ENCODE peak calls at places on chromosomes 2 and 18, in four cellular contexts. N is WTC11, A is K562, K is HepG2. M is an unnamed sample.

GRCh38 chr18:12840382-12840781 is 43.7 kb downstream of the PTPN2 start:
- DNase-seq in A (no peak), N (no peak), K (no peak), M (no peak)

GRCh38 chr2:229340086-229340760 is 69.1 kb upstream of the PID1 start:
- DNase-seq in N (no peak), A (no peak), K (no peak), M (no peak)

GRCh38 chr18:66410692-66411091 is 193.2 kb downstream of the CDH19 start:
- DNase-seq in K (no peak), A (no peak), N (no peak), M (no peak)

GRCh38 chr18:22275706-22276333 is 106.4 kb downstream of the GATA6 start:
- DNase-seq in N (no peak), A (no peak), K (no peak), M (no peak)

GRCh38 chr18:35672897-35673296 is 91.4 kb downstream of the GALNT1 start:
- DNase-seq in A (no peak), N (no peak), K (no peak), M (no peak)

GRCh38 chr18:80109676-80110078 is 615 bp downstream of the ADNP2 start:
- DNase-seq in N (peak), A (no peak), K (no peak), M (no peak)

GRCh38 chr2:63163231-63163845 is 112.7 kb downstream of the OTX1 start:
- DNase-seq in A (no peak), N (no peak), K (no peak), M (no peak)

GRCh38 chr2:224608104-224608503 is 22.9 kb upstream of the CUL3 start:
- DNase-seq in K (no peak), A (no peak), N (no peak), M (no peak)

GRCh38 chr2:18119883-18120282 is 241.4 kb downstream of the KCNS3 start:
- DNase-seq in A (no peak), K (no peak), N (no peak), M (no peak)

GRCh38 chr2:18209934-18210639 is 331.6 kb downstream of the KCNS3 start:
- DNase-seq in K (no peak), A (no peak), N (no peak), M (no peak)

GRCh38 chr2:186101603-186102002 is 363.0 kb downstream of the FSIP2 start:
- DNase-seq in A (no peak), K (no peak), N (no peak), M (no peak)

GRCh38 chr2:217314021-217314460 is 454.2 kb upstream of the TNP1 start:
- DNase-seq in N (no peak), A (no peak), K (no peak), M (no peak)

GRCh38 chr18:49277395-49278036 is 182.9 kb downstream of the DYM start:
- DNase-seq in K (no peak), A (no peak), N (no peak), M (no peak)

GRCh38 chr2:198004921-198005829 is 200.8 kb downstream of the PLCL1 start:
- DNase-seq in K (no peak), A (no peak), N (no peak), M (peak)

GRCh38 chr2:66547113-66547512 is 112.2 kb downstream of the MEIS1 start:
- DNase-seq in K (no peak), N (no peak), A (no peak), M (no peak)

GRCh38 chr2:149224458-149224857 is 105.9 kb upstream of the LYPD6 start:
- DNase-seq in K (no peak), A (no peak), N (no peak), M (no peak)

GRCh38 chr18:79875931-79876461 is 75.5 kb downstream of the SLC66A2 start:
- DNase-seq in N (no peak), K (no peak), A (no peak), M (no peak)

GRCh38 chr2:205654878-205655601 is 27.3 kb upstream of the NRP2 start:
- DNase-seq in A (no peak), N (no peak), K (no peak), M (no peak)

GRCh38 chr18:36572135-36572856 is 256.5 kb downstream of the TPGS2 start:
- DNase-seq in K (peak), N (peak), A (peak), M (peak)

GRCh38 chr18:48762836-48763713 is 187.7 kb downstream of the SMAD7 start:
- DNase-seq in A (no peak), K (no peak), N (no peak), M (no peak)

GRCh38 chr2:211035548-211036185 is 479.3 kb downstream of the CPS1 start:
- DNase-seq in K (peak), A (no peak), N (no peak), M (no peak)

GRCh38 chr2:27729198-27729597 is 42.3 kb upstream of the MRPL33 start:
- DNase-seq in A (no peak), N (no peak), K (no peak), M (no peak)

GRCh38 chr2:232815569-232815968 is 39.2 kb upstream of the KCNJ13 start:
- DNase-seq in K (no peak), N (no peak), A (no peak), M (no peak)

GRCh38 chr2:26606847-26607190 is 34.3 kb downstream of the CIB4 start:
- DNase-seq in N (no peak), A (no peak), K (no peak), M (no peak)

DNA sequence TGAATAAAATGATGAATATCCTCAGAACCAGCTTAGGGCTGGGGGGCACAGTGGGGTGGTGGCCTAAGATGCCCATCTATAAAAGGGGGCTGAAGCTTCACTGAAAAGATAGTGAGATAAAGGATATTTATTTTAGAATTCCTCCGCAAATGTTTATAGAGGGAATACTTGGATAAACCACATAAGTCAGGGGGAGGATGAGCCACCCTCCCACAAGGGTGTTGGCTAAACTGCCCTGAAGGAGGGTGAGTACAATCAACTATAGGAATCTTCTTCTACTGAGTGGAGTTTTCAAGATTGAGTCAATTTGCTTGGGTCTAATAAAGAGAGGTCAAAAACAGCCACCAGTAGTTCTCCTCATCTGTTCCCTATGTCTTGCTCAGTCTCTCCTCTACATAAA is 114.5 kb upstream of the TANK start:
- DNase-seq in K (no peak), A (no peak), N (no peak), M (no peak)
- TF ChIP-seq CBFB in K (no peak), A (no peak), N (no peak), M (no peak)

DNA sequence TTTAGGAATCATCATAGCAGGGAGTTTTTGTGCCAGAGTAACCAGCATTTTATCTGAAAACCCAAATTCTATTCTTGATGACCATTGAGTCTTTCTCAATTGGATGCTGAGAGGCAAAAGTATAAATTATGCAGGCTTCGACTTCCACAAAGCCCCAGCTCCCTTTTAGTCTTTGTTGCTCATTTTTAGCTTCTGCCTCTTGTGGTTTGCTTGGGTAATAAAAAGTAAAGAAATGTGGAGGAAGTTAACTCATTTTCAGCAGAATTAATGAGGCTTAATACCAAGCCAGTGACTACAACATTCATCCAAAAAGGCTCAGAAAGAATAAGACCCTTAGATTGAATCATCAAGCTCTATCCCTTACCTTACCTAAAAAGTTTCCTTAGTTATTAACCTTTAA is 18.6 kb downstream of the ERMN start:
- DNase-seq in A (no peak), K (no peak), N (no peak), M (no peak)
- TF ChIP-seq TCF7 in A (no peak), K (no peak), N (no peak), M (no peak)

DNA sequence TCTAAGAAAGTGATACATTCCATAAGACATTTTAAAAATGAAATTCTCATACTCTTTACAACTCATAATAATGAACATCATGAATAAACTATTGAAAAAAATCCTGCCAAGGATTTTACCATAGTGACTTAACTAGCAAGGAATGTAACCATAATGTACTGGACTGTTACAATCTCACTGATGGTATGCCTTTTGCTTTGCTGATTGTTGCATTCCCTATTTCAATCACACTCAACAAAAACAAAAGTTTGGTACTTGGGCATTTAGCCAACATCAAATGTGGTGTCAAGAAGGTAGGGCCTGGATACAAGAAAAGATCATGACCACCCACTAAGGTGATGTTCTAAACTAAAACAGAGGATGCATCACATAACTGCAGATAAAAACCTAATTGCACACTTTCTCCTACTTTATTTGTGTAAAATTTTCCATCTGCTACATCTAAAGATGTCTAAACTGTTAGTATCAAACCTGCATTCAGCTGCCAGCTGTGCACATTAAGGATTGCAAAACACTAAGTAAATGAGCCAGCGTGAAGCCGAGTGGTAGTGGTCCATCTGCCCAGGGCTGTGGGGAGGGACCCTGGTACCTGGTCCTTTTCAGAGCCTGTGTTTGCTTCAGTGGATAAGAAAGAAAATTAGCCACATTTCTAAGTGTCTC is 564.4 kb downstream of the ZEB2 start:
- DNase-seq in A (no peak), K (no peak), N (no peak), M (no peak)
- TF ChIP-seq CBFB in A (no peak), K (no peak), N (no peak), M (no peak)

GRCh38 chr2:122528061-122528460 is 772.6 kb downstream of the TSN start:
- DNase-seq in N (no peak), K (no peak), A (no peak), M (no peak)
- TF ChIP-seq TCF7 in N (no peak), K (no peak), A (no peak), M (no peak)

DNA sequence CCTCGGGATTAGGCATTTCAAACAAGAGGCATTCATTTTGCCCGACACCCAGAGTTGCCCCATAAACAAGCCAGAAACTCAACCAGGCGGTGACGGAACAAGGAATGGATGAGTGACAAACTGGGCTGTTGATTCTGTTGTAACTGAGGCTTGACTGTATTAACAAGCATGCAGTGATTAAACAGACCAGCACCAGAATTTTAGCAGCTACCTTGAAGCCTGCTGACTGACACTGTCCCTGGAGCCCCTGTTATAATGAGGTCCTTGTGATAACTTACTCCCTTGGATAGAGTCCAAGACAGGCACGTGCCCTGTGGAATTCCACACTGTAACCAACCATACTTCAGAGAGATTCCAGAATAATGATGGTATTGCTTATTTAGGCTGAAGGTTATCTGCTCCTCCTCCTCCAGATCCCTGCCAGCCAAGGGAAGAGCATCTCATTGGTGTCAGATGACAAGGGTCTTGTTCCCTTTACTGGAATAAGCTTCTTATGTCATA is 97.1 kb upstream of the RMDN2 start:
- DNase-seq in K (peak), N (no peak), A (no peak), M (no peak)
- TF ChIP-seq CBFB in K (no peak), N (no peak), A (no peak), M (no peak)

GRCh38 chr18:58978916-58979315 is 114.2 kb downstream of the ZNF532 start:
- DNase-seq in K (no peak), N (no peak), A (no peak), M (no peak)

GRCh38 chr18:58988595-58988994 is 123.9 kb downstream of the ZNF532 start:
- DNase-seq in A (no peak), N (no peak), K (no peak), M (no peak)

GRCh38 chr18:58980991-58981390 is 116.3 kb downstream of the ZNF532 start:
- DNase-seq in N (no peak), A (no peak), K (no peak), M (no peak)

GRCh38 chr18:58979615-58980014 is 114.9 kb downstream of the ZNF532 start:
- DNase-seq in A (no peak), N (no peak), K (no peak), M (no peak)

DNA sequence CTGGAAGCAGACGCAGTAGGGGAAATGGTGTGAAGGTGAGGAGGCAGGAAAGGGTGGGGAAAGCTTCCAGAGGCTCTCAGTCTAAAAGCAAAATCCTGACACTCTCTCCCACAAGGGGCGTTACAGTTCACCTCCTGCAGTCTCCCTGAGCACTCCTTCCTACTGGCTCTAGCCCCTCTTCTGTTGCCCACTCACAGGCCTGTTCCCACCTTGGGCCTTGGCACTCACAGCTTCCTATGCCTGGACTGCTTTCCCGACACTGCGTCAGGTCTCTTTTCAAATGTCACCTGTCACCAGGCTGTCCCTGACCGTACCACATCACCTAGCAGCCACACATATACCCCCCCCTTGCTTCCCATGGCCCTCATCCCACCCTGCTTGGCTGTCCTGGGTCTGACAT is 118.6 kb downstream of the ZNF532 start:
- DNase-seq in K (no peak), N (no peak), A (no peak), M (no peak)
- TF ChIP-seq TCF7 in K (no peak), N (no peak), A (no peak), M (no peak)

M was measured in GM12878.